ENCODE peak calls at places on chromosomes 2 and 18, in six cellular contexts. K is HS-5, Z is KBM-7, Q is GM20000, O is HuH-7, N is T-cell. Y is an unnamed sample.

GRCh38 chr2:34570266-34570872 is 971.3 kb upstream of the FAM98A start:
- DNase-seq in K (no peak), Z (peak; percentile 30), Q (peak; percentile 9), O (peak; percentile 2), N (no peak), Y (peak; percentile 54)

GRCh38 chr2:45962522-45962921 is 311.0 kb downstream of the PRKCE start:
- DNase-seq in K (no peak), Z (no peak), Q (no peak), O (no peak), N (no peak), Y (no peak)

GRCh38 chr2:108417254-108417653 is 31.8 kb upstream of the GCC2 start:
- DNase-seq in K (no peak), Z (no peak), Q (no peak), O (peak; percentile 57), N (no peak), Y (peak; percentile 61)

GRCh38 chr2:231684314-231685223 is 23.8 kb upstream of the PTMA start:
- DNase-seq in K (no peak), Z (no peak), Q (no peak), O (no peak), N (no peak), Y (no peak)

GRCh38 chr18:63951302-63951705 is 2.2 kb downstream of the HMSD start:
- DNase-seq in K (no peak), Z (no peak), Q (peak; percentile 49), O (no peak), N (no peak), Y (no peak)

GRCh38 chr2:113080134-113080533 is 12.4 kb downstream of the IL1F10 start:
- DNase-seq in K (no peak), Z (peak; percentile 61), Q (peak; percentile 54), O (peak; percentile 52), N (peak; percentile 33), Y (no peak)

GRCh38 chr2:240960309-240960962 is 38.0 kb upstream of the SNED1 start:
- DNase-seq in K (no peak), Z (no peak), Q (no peak), O (peak; percentile 75), N (no peak), Y (no peak)

GRCh38 chr18:73564073-73564472 is 583.6 kb downstream of the FBXO15 start:
- DNase-seq in K (peak; percentile 52), Z (no peak), Q (no peak), O (no peak), N (no peak), Y (no peak)

GRCh38 chr2:43605851-43606250 is 10.0 kb upstream of the THADA start:
- DNase-seq in K (no peak), Z (no peak), Q (no peak), O (no peak), N (no peak), Y (no peak)

GRCh38 chr2:65435625-65436168 is 3.3 kb upstream of the SPRED2 start:
- DNase-seq in K (no peak), Z (peak; percentile 85), Q (peak; percentile 91), O (peak; percentile 94), N (peak; percentile 23), Y (peak; percentile 91)

GRCh38 chr2:150075831-150076230 is 411.6 kb downstream of the RND3 start:
- DNase-seq in K (peak; percentile 93), Z (no peak), Q (no peak), O (no peak), N (no peak), Y (no peak)

GRCh38 chr18:9711361-9712129 is 3.4 kb downstream of the RAB31 start:
- DNase-seq in K (no peak), Z (peak; percentile 78), Q (peak; percentile 85), O (no peak), N (no peak), Y (no peak)

Y was measured in Caco-2.